ENCODE peak calls at places on chromosomes 3 and 15, in five cellular contexts. M, O, J, P and B are unnamed samples.

GRCh38 chr3:40597441-40597840 is 72.7 kb downstream of the ZNF621 start:
- DNase-seq in J (no peak), P (no peak), O (no peak), M (no peak), B (no peak)

GRCh38 chr3:119715105-119715504 is 12.3 kb downstream of the CFAP91 start:
- DNase-seq in O (no peak), M (no peak), J (no peak), P (no peak), B (no peak)

GRCh38 chr15:41873711-41874110 is 20.1 kb downstream of the SPTBN5 start:
- DNase-seq in O (no peak), P (no peak), J (no peak), M (no peak), B (no peak)

GRCh38 chr3:175346573-175347356 is 487.6 kb downstream of the NAALADL2 start:
- DNase-seq in M (peak), O (peak), J (peak), P (no peak), B (peak)

GRCh38 chr3:66472313-66473134 is 28.3 kb downstream of the LRIG1 start:
- DNase-seq in P (no peak), J (peak), O (no peak), M (no peak), B (no peak)

GRCh38 chr3:69085543-69086132 is 901 bp downstream of the ARL6IP5 start:
- DNase-seq in M (no peak), J (peak), P (peak), O (peak), B (peak)

GRCh38 chr3:192929755-192930491 is 12.3 kb upstream of the MB21D2 start:
- DNase-seq in P (no peak), O (no peak), J (no peak), M (no peak), B (no peak)

GRCh38 chr15:101386967-101387366 is 91.9 kb upstream of the SNRPA1 start:
- DNase-seq in P (no peak), J (no peak), M (no peak), O (no peak), B (peak)

GRCh38 chr15:99703603-99704443 is 29.4 kb downstream of the LYSMD4 start:
- DNase-seq in P (peak), J (peak), O (no peak), M (no peak), B (no peak)

GRCh38 chr3:102037791-102038190 is 188.5 kb downstream of the NFKBIZ start:
- DNase-seq in J (no peak), M (no peak), P (no peak), O (no peak), B (no peak)

GRCh38 chr3:44906997-44907396 is 32.6 kb downstream of the TGM4 start:
- DNase-seq in J (no peak), M (no peak), O (no peak), P (no peak), B (no peak)

GRCh38 chr3:45205126-45205525 is 21.0 kb downstream of the TMEM158 start:
- DNase-seq in M (no peak), P (no peak), O (no peak), J (no peak), B (no peak)

GRCh38 chr3:169812844-169813677 is at the start of the genes LRRC34 and LRRIQ4:
- DNase-seq in M (no peak), P (peak), O (peak), J (peak), B (peak)

GRCh38 chr3:20836801-20837200 is 650.8 kb upstream of the SGO1 start:
- DNase-seq in P (no peak), M (no peak), O (no peak), J (no peak), B (no peak)

GRCh38 chr3:13173186-13173585 is 100.0 kb upstream of the IQSEC1 start:
- DNase-seq in P (no peak), O (no peak), J (no peak), M (no peak), B (peak)

GRCh38 chr3:149638401-149639092 is 19.3 kb downstream of the WWTR1 start:
- DNase-seq in O (no peak), P (no peak), M (no peak), J (no peak), B (no peak)

GRCh38 chr15:56496635-56497034 is 31.7 kb upstream of the MNS1 start:
- DNase-seq in P (peak), O (no peak), M (peak), J (peak), B (no peak)

GRCh38 chr15:99408236-99409096 is 157.2 kb downstream of the LRRC28 start:
- DNase-seq in M (peak), J (no peak), O (no peak), P (no peak), B (no peak)

GRCh38 chr3:50604110-50604621 is 7.4 kb downstream of the CISH start:
- DNase-seq in O (no peak), J (no peak), P (no peak), M (no peak), B (no peak)

GRCh38 chr15:79370716-79371115 is 59.8 kb downstream of the TMED3 start:
- DNase-seq in P (no peak), O (no peak), J (no peak), M (no peak), B (no peak)

GRCh38 chr15:68617001-68617400 is 38.2 kb downstream of the CORO2B start:
- DNase-seq in P (no peak), J (no peak), M (no peak), O (no peak), B (no peak)

GRCh38 chr15:83818591-83818990 is 164.7 kb downstream of the ADAMTSL3 start:
- DNase-seq in M (no peak), P (no peak), J (no peak), O (no peak), B (no peak)

GRCh38 chr3:9552252-9552999 is 1.2 kb downstream of the LHFPL4 start:
- DNase-seq in P (peak), O (no peak), J (peak), M (no peak), B (peak)

GRCh38 chr3:182485306-182485705 is 308.0 kb upstream of the ATP11B start:
- DNase-seq in P (no peak), O (no peak), M (no peak), J (no peak), B (no peak)

GRCh38 chr15:33467816-33468163 is 157.0 kb downstream of the RYR3 start:
- DNase-seq in J (no peak), M (no peak), O (no peak), P (no peak), B (no peak)

GRCh38 chr15:31347067-31347975 is 20.7 kb downstream of the KLF13 start:
- DNase-seq in P (no peak), M (no peak), O (no peak), J (peak), B (no peak)

GRCh38 chr3:52891615-52892081 is 5.7 kb downstream of the STIMATE start:
- DNase-seq in O (no peak), M (peak), P (no peak), J (no peak), B (no peak)

GRCh38 chr15:68114356-68114755 is 60.2 kb downstream of the PIAS1 start:
- DNase-seq in M (no peak), J (peak), O (no peak), P (no peak), B (no peak)

GRCh38 chr3:32420138-32420981 is 28.7 kb downstream of the CMTM7 start:
- DNase-seq in P (peak), M (no peak), J (peak), O (no peak), B (peak)

GRCh38 chr3:19231792-19232461 is 83.6 kb downstream of the KCNH8 start:
- DNase-seq in M (no peak), O (no peak), J (no peak), P (no peak), B (no peak)

GRCh38 chr3:158974905-158975304 is 173.1 kb downstream of the MFSD1 start:
- DNase-seq in P (no peak), M (no peak), O (no peak), J (no peak), B (no peak)

GRCh38 chr15:70127288-70127746 is 29.6 kb upstream of the TLE3 start:
- DNase-seq in O (no peak), M (no peak), P (no peak), J (peak), B (no peak)

GRCh38 chr3:48565591-48566400 is 2.2 kb upstream of the UCN2 start:
- DNase-seq in P (no peak), M (no peak), J (no peak), O (no peak), B (no peak)

GRCh38 chr3:32443471-32443870 is 51.8 kb downstream of the CMTM7 start:
- DNase-seq in J (no peak), P (no peak), M (peak), O (no peak), B (no peak)

GRCh38 chr3:13034861-13035260 is 38.4 kb downstream of the IQSEC1 start:
- DNase-seq in O (no peak), P (no peak), M (no peak), J (no peak), B (no peak)

GRCh38 chr15:85564686-85565085 is 184.3 kb downstream of the AKAP13 start:
- DNase-seq in P (no peak), J (no peak), M (no peak), O (no peak), B (no peak)

GRCh38 chr3:194310060-194310481 is 41.1 kb downstream of the CPN2 start:
- DNase-seq in P (no peak), J (no peak), O (peak), M (no peak), B (no peak)